ENCODE peak calls at places on chromosomes 6 and 20, in four cellular contexts. One of them, this sample, is unnamed.
A peak's percentile ranks its signal among the peaks of the same experiment; 100 is the strongest.

GRCh38 chr6:36326351-36326995 is 10.2 kb downstream of the BNIP5 start:
- DNase-seq in uterus: no peak
- DNase-seq in H9: no peak
- DNase-seq in CD8-positive, alpha-beta T cell: no peak
- DNase-seq in this sample: no peak

GRCh38 chr20:37230200-37230599 is 31.4 kb downstream of the GHRH start:
- DNase-seq in H9: no peak
- DNase-seq in uterus: no peak
- DNase-seq in CD8-positive, alpha-beta T cell: no peak
- DNase-seq in this sample: no peak

GRCh38 chr6:31687321-31687720 is 6.5 kb upstream of the LY6G5C start:
- DNase-seq in CD8-positive, alpha-beta T cell: no peak
- DNase-seq in H9: no peak
- DNase-seq in uterus: no peak
- DNase-seq in this sample: no peak

GRCh38 chr20:7608246-7608645 is 332.0 kb downstream of the HAO1 start:
- DNase-seq in uterus: no peak
- DNase-seq in CD8-positive, alpha-beta T cell: no peak
- DNase-seq in H9: no peak
- DNase-seq in this sample: no peak

GRCh38 chr6:108133594-108134179 is 32.1 kb upstream of the NR2E1 start:
- DNase-seq in CD8-positive, alpha-beta T cell: no peak
- DNase-seq in uterus: peak; percentile 30
- DNase-seq in H9: peak; percentile 94
- DNase-seq in this sample: no peak

GRCh38 chr6:168050861-168051586 is 28.0 kb downstream of the FRMD1 start:
- DNase-seq in H9: peak; percentile 55
- DNase-seq in uterus: no peak
- DNase-seq in CD8-positive, alpha-beta T cell: no peak
- DNase-seq in this sample: no peak

GRCh38 chr6:17311595-17312311 is 30.6 kb downstream of the RBM24 start:
- DNase-seq in uterus: no peak
- DNase-seq in H9: no peak
- DNase-seq in CD8-positive, alpha-beta T cell: no peak
- DNase-seq in this sample: no peak

GRCh38 chr6:146914563-146915483 is 289.4 kb upstream of the STXBP5 start:
- DNase-seq in H9: no peak
- DNase-seq in uterus: peak; percentile 22
- DNase-seq in CD8-positive, alpha-beta T cell: no peak
- DNase-seq in this sample: no peak

GRCh38 chr6:129599467-129599866 is 110.5 kb downstream of the ARHGAP18 start:
- DNase-seq in uterus: no peak
- DNase-seq in H9: peak; percentile 39
- DNase-seq in CD8-positive, alpha-beta T cell: no peak
- DNase-seq in this sample: no peak
- H3K9me3 ChIP-seq in uterus: no peaks in the 10 kb centered on the region
- H3K9me3 ChIP-seq in H9: no peaks in the 10 kb centered on the region
- H3K9me3 ChIP-seq in CD8-positive, alpha-beta T cell: no peaks in the 10 kb centered on the region
- H3K9me3 ChIP-seq in this sample: no peaks in the 10 kb centered on the region

GRCh38 chr6:169938262-169938701 is 186.9 kb downstream of the ERMARD start:
- DNase-seq in uterus: no peak
- DNase-seq in CD8-positive, alpha-beta T cell: no peak
- DNase-seq in H9: no peak
- DNase-seq in this sample: peak; percentile 70

GRCh38 chr6:169938731-169939130 is 187.3 kb downstream of the ERMARD start:
- DNase-seq in uterus: no peak
- DNase-seq in H9: no peak
- DNase-seq in CD8-positive, alpha-beta T cell: no peak
- DNase-seq in this sample: peak; percentile 82

GRCh38 chr6:169940554-169941290 is 189.3 kb downstream of the ERMARD start:
- DNase-seq in uterus: peak; percentile 80
- DNase-seq in CD8-positive, alpha-beta T cell: no peak
- DNase-seq in H9: no peak
- DNase-seq in this sample: peak; percentile 87

GRCh38 chr6:169937389-169938261 is 186.2 kb downstream of the ERMARD start:
- DNase-seq in CD8-positive, alpha-beta T cell: no peak
- DNase-seq in H9: no peak
- DNase-seq in uterus: no peak
- DNase-seq in this sample: peak; percentile 86

GRCh38 chr6:169939554-169940164 is 188.2 kb downstream of the ERMARD start:
- DNase-seq in H9: no peak
- DNase-seq in uterus: no peak
- DNase-seq in CD8-positive, alpha-beta T cell: no peak
- DNase-seq in this sample: peak; percentile 79
- H3K9me3 ChIP-seq in H9: no peaks in the 10 kb centered on the region
- H3K9me3 ChIP-seq in uterus: no peaks in the 10 kb centered on the region
- H3K9me3 ChIP-seq in CD8-positive, alpha-beta T cell: no peaks in the 10 kb centered on the region
- H3K9me3 ChIP-seq in this sample: peaks cover 11% of the 10 kb centered on the region

GRCh38 chr6:38435330-38435729 is 204.4 kb downstream of the BTBD9 start:
- DNase-seq in uterus: no peak
- DNase-seq in H9: no peak
- DNase-seq in CD8-positive, alpha-beta T cell: no peak
- DNase-seq in this sample: no peak
- H3K9me3 ChIP-seq in uterus: no peaks in the 10 kb centered on the region
- H3K9me3 ChIP-seq in H9: no peaks in the 10 kb centered on the region
- H3K9me3 ChIP-seq in CD8-positive, alpha-beta T cell: no peaks in the 10 kb centered on the region
- H3K9me3 ChIP-seq in this sample: no peaks in the 10 kb centered on the region

DNA sequence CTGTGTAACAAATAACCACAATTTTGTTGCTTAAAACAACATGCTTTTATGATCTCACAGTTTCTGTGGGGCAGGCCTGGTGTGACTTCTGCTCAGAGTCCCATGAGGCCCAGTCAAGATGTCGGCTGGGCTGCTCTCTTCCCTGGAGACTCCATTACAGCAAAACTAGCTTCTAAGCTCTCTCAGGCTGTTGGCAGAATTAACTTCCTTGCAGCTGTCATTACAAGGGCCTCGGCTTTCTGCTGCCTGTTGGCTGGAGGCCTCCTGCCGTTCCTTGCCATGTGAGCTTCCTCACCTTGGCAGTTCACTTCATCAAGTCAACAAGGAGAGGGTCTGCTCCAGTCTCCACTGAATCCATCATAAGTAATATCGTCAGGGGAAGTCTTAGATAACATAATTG is 659.2 kb downstream of the PRKN start:
- DNase-seq in uterus: no peak
- DNase-seq in H9: no peak
- DNase-seq in CD8-positive, alpha-beta T cell: no peak
- DNase-seq in this sample: no peak
- H3K9me3 ChIP-seq in uterus: no peaks in the 10 kb centered on the region
- H3K9me3 ChIP-seq in H9: no peaks in the 10 kb centered on the region
- H3K9me3 ChIP-seq in CD8-positive, alpha-beta T cell: no peaks in the 10 kb centered on the region
- H3K9me3 ChIP-seq in this sample: no peaks in the 10 kb centered on the region